ENCODE peak calls at places on chromosomes 11 and 22, in ten cellular contexts. One of them, this sample, is unnamed.

GRCh38 chr22:46752911-46753310 is 9.5 kb upstream of the TBC1D22A start:
- DNase-seq in colonic mucosa: no peak
- DNase-seq in thoracic aorta: no peak
- DNase-seq in body of pancreas: no peak
- DNase-seq in right lobe of liver: peak
- DNase-seq in left ventricle myocardium inferior: no peak
- DNase-seq in AG04450: no peak
- DNase-seq in RWPE1: no peak
- DNase-seq in Peyer's patch: no peak
- DNase-seq in psoas muscle: no peak
- DNase-seq in this sample: no peak

GRCh38 chr11:70498976-70499801 is 100.9 kb downstream of the CTTN start:
- DNase-seq in thoracic aorta: no peak
- DNase-seq in AG04450: no peak
- DNase-seq in right lobe of liver: peak
- DNase-seq in body of pancreas: no peak
- DNase-seq in left ventricle myocardium inferior: peak
- DNase-seq in RWPE1: no peak
- DNase-seq in psoas muscle: peak
- DNase-seq in Peyer's patch: no peak
- DNase-seq in colonic mucosa: no peak
- DNase-seq in this sample: no peak

GRCh38 chr11:8330896-8331295 is 67.2 kb upstream of the LMO1 start:
- DNase-seq in psoas muscle: peak
- DNase-seq in colonic mucosa: no peak
- DNase-seq in right lobe of liver: no peak
- DNase-seq in Peyer's patch: no peak
- DNase-seq in RWPE1: no peak
- DNase-seq in thoracic aorta: no peak
- DNase-seq in left ventricle myocardium inferior: no peak
- DNase-seq in body of pancreas: no peak
- DNase-seq in AG04450: no peak
- DNase-seq in this sample: no peak

GRCh38 chr11:59601788-59602187 is 13.8 kb downstream of the OSBP start:
- DNase-seq in left ventricle myocardium inferior: no peak
- DNase-seq in RWPE1: no peak
- DNase-seq in psoas muscle: no peak
- DNase-seq in thoracic aorta: no peak
- DNase-seq in AG04450: no peak
- DNase-seq in right lobe of liver: no peak
- DNase-seq in Peyer's patch: no peak
- DNase-seq in body of pancreas: peak
- DNase-seq in colonic mucosa: no peak
- DNase-seq in this sample: no peak

GRCh38 chr22:41140365-41140957 is 48.1 kb downstream of the EP300 start:
- DNase-seq in thoracic aorta: no peak
- DNase-seq in psoas muscle: no peak
- DNase-seq in colonic mucosa: no peak
- DNase-seq in right lobe of liver: no peak
- DNase-seq in body of pancreas: no peak
- DNase-seq in Peyer's patch: no peak
- DNase-seq in RWPE1: no peak
- DNase-seq in AG04450: no peak
- DNase-seq in left ventricle myocardium inferior: no peak
- DNase-seq in this sample: no peak

GRCh38 chr11:69300124-69301032 is 6.4 kb downstream of the MYEOV start:
- DNase-seq in body of pancreas: no peak
- DNase-seq in psoas muscle: no peak
- DNase-seq in thoracic aorta: no peak
- DNase-seq in colonic mucosa: no peak
- DNase-seq in left ventricle myocardium inferior: no peak
- DNase-seq in AG04450: no peak
- DNase-seq in right lobe of liver: no peak
- DNase-seq in Peyer's patch: no peak
- DNase-seq in RWPE1: no peak
- DNase-seq in this sample: no peak

GRCh38 chr11:116294630-116295029 is 478.2 kb downstream of the BUD13 start:
- DNase-seq in Peyer's patch: no peak
- DNase-seq in left ventricle myocardium inferior: no peak
- DNase-seq in right lobe of liver: no peak
- DNase-seq in RWPE1: no peak
- DNase-seq in psoas muscle: no peak
- DNase-seq in thoracic aorta: no peak
- DNase-seq in AG04450: no peak
- DNase-seq in colonic mucosa: no peak
- DNase-seq in body of pancreas: no peak
- DNase-seq in this sample: no peak

GRCh38 chr22:33677536-33677935 is 242.7 kb downstream of the LARGE1 start:
- DNase-seq in Peyer's patch: no peak
- DNase-seq in thoracic aorta: no peak
- DNase-seq in body of pancreas: no peak
- DNase-seq in psoas muscle: no peak
- DNase-seq in right lobe of liver: no peak
- DNase-seq in left ventricle myocardium inferior: no peak
- DNase-seq in RWPE1: no peak
- DNase-seq in AG04450: no peak
- DNase-seq in colonic mucosa: no peak
- DNase-seq in this sample: no peak

GRCh38 chr11:8258771-8259170 is 4.9 kb downstream of the LMO1 start:
- DNase-seq in AG04450: no peak
- DNase-seq in colonic mucosa: no peak
- DNase-seq in left ventricle myocardium inferior: no peak
- DNase-seq in body of pancreas: peak
- DNase-seq in psoas muscle: no peak
- DNase-seq in thoracic aorta: no peak
- DNase-seq in Peyer's patch: peak
- DNase-seq in RWPE1: peak
- DNase-seq in right lobe of liver: no peak
- DNase-seq in this sample: no peak

GRCh38 chr11:116379185-116379828 is 393.5 kb downstream of the BUD13 start:
- DNase-seq in thoracic aorta: no peak
- DNase-seq in psoas muscle: no peak
- DNase-seq in Peyer's patch: no peak
- DNase-seq in AG04450: no peak
- DNase-seq in body of pancreas: peak
- DNase-seq in RWPE1: peak
- DNase-seq in left ventricle myocardium inferior: no peak
- DNase-seq in right lobe of liver: no peak
- DNase-seq in colonic mucosa: peak
- DNase-seq in this sample: no peak

GRCh38 chr11:86798988-86799387 is 1.4 kb upstream of the PRSS23 start:
- DNase-seq in body of pancreas: no peak
- DNase-seq in left ventricle myocardium inferior: no peak
- DNase-seq in right lobe of liver: no peak
- DNase-seq in colonic mucosa: no peak
- DNase-seq in RWPE1: no peak
- DNase-seq in psoas muscle: no peak
- DNase-seq in thoracic aorta: no peak
- DNase-seq in AG04450: peak
- DNase-seq in Peyer's patch: no peak
- DNase-seq in this sample: no peak

GRCh38 chr11:45209904-45210699 is 63.7 kb downstream of the PRDM11 start:
- DNase-seq in left ventricle myocardium inferior: peak
- DNase-seq in RWPE1: no peak
- DNase-seq in AG04450: no peak
- DNase-seq in colonic mucosa: peak
- DNase-seq in psoas muscle: peak
- DNase-seq in thoracic aorta: peak
- DNase-seq in right lobe of liver: peak
- DNase-seq in Peyer's patch: peak
- DNase-seq in body of pancreas: peak
- DNase-seq in this sample: peak

GRCh38 chr11:93822359-93822758 is 28.1 kb downstream of the VSTM5 start:
- DNase-seq in body of pancreas: no peak
- DNase-seq in colonic mucosa: no peak
- DNase-seq in psoas muscle: no peak
- DNase-seq in Peyer's patch: no peak
- DNase-seq in right lobe of liver: no peak
- DNase-seq in thoracic aorta: no peak
- DNase-seq in left ventricle myocardium inferior: no peak
- DNase-seq in RWPE1: no peak
- DNase-seq in AG04450: no peak
- DNase-seq in this sample: no peak

GRCh38 chr11:8722156-8722555 is 39.6 kb downstream of the RPL27A start:
- DNase-seq in body of pancreas: no peak
- DNase-seq in left ventricle myocardium inferior: no peak
- DNase-seq in colonic mucosa: peak
- DNase-seq in RWPE1: peak
- DNase-seq in right lobe of liver: no peak
- DNase-seq in AG04450: no peak
- DNase-seq in psoas muscle: no peak
- DNase-seq in thoracic aorta: no peak
- DNase-seq in Peyer's patch: no peak
- DNase-seq in this sample: no peak

GRCh38 chr11:117860139-117860538 is 16.3 kb downstream of the FXYD6 start:
- DNase-seq in thoracic aorta: no peak
- DNase-seq in body of pancreas: no peak
- DNase-seq in colonic mucosa: no peak
- DNase-seq in left ventricle myocardium inferior: no peak
- DNase-seq in psoas muscle: no peak
- DNase-seq in AG04450: no peak
- DNase-seq in RWPE1: no peak
- DNase-seq in Peyer's patch: no peak
- DNase-seq in right lobe of liver: no peak
- DNase-seq in this sample: no peak

GRCh38 chr11:117862753-117863152 is 13.7 kb downstream of the FXYD6 start:
- DNase-seq in AG04450: no peak
- DNase-seq in body of pancreas: no peak
- DNase-seq in thoracic aorta: no peak
- DNase-seq in psoas muscle: no peak
- DNase-seq in right lobe of liver: no peak
- DNase-seq in RWPE1: no peak
- DNase-seq in Peyer's patch: no peak
- DNase-seq in colonic mucosa: no peak
- DNase-seq in left ventricle myocardium inferior: no peak
- DNase-seq in this sample: no peak

GRCh38 chr11:117859713-117860112 is 16.7 kb downstream of the FXYD6 start:
- DNase-seq in psoas muscle: no peak
- DNase-seq in body of pancreas: no peak
- DNase-seq in thoracic aorta: no peak
- DNase-seq in right lobe of liver: no peak
- DNase-seq in left ventricle myocardium inferior: no peak
- DNase-seq in Peyer's patch: no peak
- DNase-seq in RWPE1: no peak
- DNase-seq in AG04450: no peak
- DNase-seq in colonic mucosa: no peak
- DNase-seq in this sample: no peak

GRCh38 chr11:117861151-117862018 is 15.1 kb downstream of the FXYD6 start:
- DNase-seq in body of pancreas: no peak
- DNase-seq in psoas muscle: peak
- DNase-seq in right lobe of liver: peak
- DNase-seq in thoracic aorta: no peak
- DNase-seq in left ventricle myocardium inferior: peak
- DNase-seq in colonic mucosa: no peak
- DNase-seq in AG04450: no peak
- DNase-seq in RWPE1: peak
- DNase-seq in Peyer's patch: peak
- DNase-seq in this sample: peak

GRCh38 chr11:117862019-117862725 is 14.3 kb downstream of the FXYD6 start:
- DNase-seq in AG04450: no peak
- DNase-seq in RWPE1: no peak
- DNase-seq in psoas muscle: peak
- DNase-seq in body of pancreas: no peak
- DNase-seq in thoracic aorta: no peak
- DNase-seq in Peyer's patch: peak
- DNase-seq in left ventricle myocardium inferior: no peak
- DNase-seq in right lobe of liver: no peak
- DNase-seq in colonic mucosa: no peak
- DNase-seq in this sample: peak
- H3K27ac ChIP-seq in AG04450: no peak
- H3K27ac ChIP-seq in RWPE1: no peak
- H3K27ac ChIP-seq in psoas muscle: peak
- H3K27ac ChIP-seq in body of pancreas: peak
- H3K27ac ChIP-seq in thoracic aorta: no peak
- H3K27ac ChIP-seq in Peyer's patch: peak
- H3K27ac ChIP-seq in left ventricle myocardium inferior: peak
- H3K27ac ChIP-seq in right lobe of liver: peak
- H3K27ac ChIP-seq in colonic mucosa: no peak
- H3K27ac ChIP-seq in this sample: peak

GRCh38 chr11:84719935-84720577 is 907.1 kb downstream of the DLG2 start:
- DNase-seq in colonic mucosa: peak
- DNase-seq in Peyer's patch: no peak
- DNase-seq in right lobe of liver: peak
- DNase-seq in left ventricle myocardium inferior: peak
- DNase-seq in psoas muscle: peak
- DNase-seq in RWPE1: no peak
- DNase-seq in body of pancreas: no peak
- DNase-seq in thoracic aorta: no peak
- DNase-seq in AG04450: no peak
- DNase-seq in this sample: no peak

GRCh38 chr11:84714316-84714780 is 912.8 kb downstream of the DLG2 start:
- DNase-seq in colonic mucosa: peak
- DNase-seq in Peyer's patch: peak
- DNase-seq in psoas muscle: peak
- DNase-seq in RWPE1: peak
- DNase-seq in left ventricle myocardium inferior: peak
- DNase-seq in body of pancreas: peak
- DNase-seq in right lobe of liver: peak
- DNase-seq in AG04450: no peak
- DNase-seq in thoracic aorta: no peak
- DNase-seq in this sample: no peak
- TF ChIP-seq CTCF in colonic mucosa: peak
- TF ChIP-seq CTCF in Peyer's patch: no peak
- TF ChIP-seq CTCF in psoas muscle: peak
- TF ChIP-seq CTCF in RWPE1: peak
- TF ChIP-seq CTCF in left ventricle myocardium inferior: peak
- TF ChIP-seq CTCF in body of pancreas: peak
- TF ChIP-seq CTCF in right lobe of liver: peak
- TF ChIP-seq CTCF in AG04450: peak
- TF ChIP-seq CTCF in thoracic aorta: no peak
- TF ChIP-seq CTCF in this sample: no peak

GRCh38 chr11:46339816-46340215 is 7.4 kb upstream of the DGKZ start:
- DNase-seq in psoas muscle: no peak
- DNase-seq in AG04450: no peak
- DNase-seq in colonic mucosa: no peak
- DNase-seq in RWPE1: no peak
- DNase-seq in body of pancreas: no peak
- DNase-seq in right lobe of liver: no peak
- DNase-seq in Peyer's patch: no peak
- DNase-seq in thoracic aorta: no peak
- DNase-seq in left ventricle myocardium inferior: no peak
- DNase-seq in this sample: no peak
- H3K27ac ChIP-seq in psoas muscle: peak
- H3K27ac ChIP-seq in AG04450: no peak
- H3K27ac ChIP-seq in colonic mucosa: no peak
- H3K27ac ChIP-seq in RWPE1: peak
- H3K27ac ChIP-seq in body of pancreas: no peak
- H3K27ac ChIP-seq in right lobe of liver: no peak
- H3K27ac ChIP-seq in Peyer's patch: no peak
- H3K27ac ChIP-seq in thoracic aorta: no peak
- H3K27ac ChIP-seq in left ventricle myocardium inferior: peak
- H3K27ac ChIP-seq in this sample: peak

DNA sequence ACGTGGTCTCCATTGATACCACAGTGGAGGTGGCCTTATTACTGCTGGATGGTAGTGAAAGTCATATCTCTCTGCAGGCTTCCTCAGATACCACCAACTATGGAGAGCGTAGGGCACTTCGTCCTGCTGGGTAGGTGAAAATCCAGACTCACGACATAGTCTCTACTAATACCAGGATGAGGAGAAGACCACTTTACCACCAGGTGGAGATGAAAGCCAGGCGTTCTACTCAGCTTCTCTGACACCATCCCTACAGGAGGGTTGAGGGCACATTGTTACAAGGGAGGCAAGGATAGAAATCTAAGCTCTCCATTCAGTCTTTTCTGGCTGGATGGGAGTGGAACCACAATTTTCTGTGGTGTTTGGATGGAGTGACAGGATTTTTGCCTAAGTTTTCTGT is 13.2 kb upstream of the ANGPTL5 start:
- DNase-seq in body of pancreas: no peak
- DNase-seq in colonic mucosa: no peak
- DNase-seq in RWPE1: no peak
- DNase-seq in right lobe of liver: no peak
- DNase-seq in left ventricle myocardium inferior: no peak
- DNase-seq in thoracic aorta: no peak
- DNase-seq in AG04450: no peak
- DNase-seq in psoas muscle: no peak
- DNase-seq in Peyer's patch: no peak
- DNase-seq in this sample: no peak
- TF ChIP-seq CTCF in body of pancreas: no peak
- TF ChIP-seq CTCF in colonic mucosa: no peak
- TF ChIP-seq CTCF in RWPE1: no peak
- TF ChIP-seq CTCF in right lobe of liver: no peak
- TF ChIP-seq CTCF in left ventricle myocardium inferior: no peak
- TF ChIP-seq CTCF in thoracic aorta: no peak
- TF ChIP-seq CTCF in AG04450: no peak
- TF ChIP-seq CTCF in psoas muscle: no peak
- TF ChIP-seq CTCF in Peyer's patch: no peak
- TF ChIP-seq CTCF in this sample: no peak